ENCODE peak calls at places on chromosome 9, in five cellular contexts. T is lung, E is psoas muscle, N is K562, G is right cardiac atrium. J is an unnamed sample.

GRCh38 chr9:37539634-37540033 is 36.5 kb downstream of the FBXO10 start:
- DNase-seq in T (no peak), E (no peak), N (no peak), G (no peak), J (no peak)

GRCh38 chr9:128469070-128469469 is 13.3 kb downstream of the ODF2 start:
- DNase-seq in E (no peak), N (peak; percentile 26), G (no peak), T (no peak), J (no peak)

GRCh38 chr9:117777823-117778222 is 73.6 kb downstream of the TLR4 start:
- DNase-seq in N (no peak), G (no peak), T (no peak), E (no peak), J (no peak)

GRCh38 chr9:71910602-71911060 is 362 bp downstream of the ABHD17B start:
- DNase-seq in N (no peak), G (no peak), E (no peak), T (no peak), J (no peak)

GRCh38 chr9:14440062-14440461 is 126.1 kb upstream of the NFIB start:
- DNase-seq in E (no peak), N (no peak), T (no peak), G (no peak), J (no peak)

GRCh38 chr9:133786371-133786753 is 48.2 kb upstream of the SARDH start:
- DNase-seq in G (peak; percentile 62), E (no peak), T (no peak), N (no peak), J (no peak)

GRCh38 chr9:133160742-133161541 is 2.8 kb downstream of the GBGT1 start:
- DNase-seq in G (peak; percentile 82), E (peak; percentile 70), T (peak; percentile 73), N (peak; percentile 66), J (peak; percentile 77)

GRCh38 chr9:14652729-14653377 is 40.4 kb downstream of the ZDHHC21 start:
- DNase-seq in N (peak; percentile 4), E (no peak), G (no peak), T (no peak), J (no peak)

GRCh38 chr9:135982499-135983264 is 21.5 kb upstream of the UBAC1 start:
- DNase-seq in T (no peak), N (no peak), G (no peak), E (no peak), J (no peak)

GRCh38 chr9:93081081-93081529 is 14.9 kb upstream of the CARD19 start:
- DNase-seq in G (no peak), N (no peak), E (no peak), T (no peak), J (no peak)

GRCh38 chr9:130107955-130108354 is 54.2 kb downstream of the GPR107 start:
- DNase-seq in G (no peak), N (no peak), T (no peak), E (no peak), J (no peak)

GRCh38 chr9:82325907-82326306 is 337.3 kb downstream of the SPATA31D1 start:
- DNase-seq in T (no peak), G (no peak), N (no peak), E (no peak), J (no peak)

GRCh38 chr9:5499157-5499556 is 11.2 kb upstream of the PDCD1LG2 start:
- DNase-seq in G (no peak), T (no peak), E (no peak), N (no peak), J (no peak)

GRCh38 chr9:107548298-107549142 is 59.0 kb upstream of the KLF4 start:
- DNase-seq in G (peak; percentile 53), T (peak; percentile 34), N (no peak), E (peak; percentile 24), J (no peak)

GRCh38 chr9:4743131-4743875 is 2.3 kb upstream of the AK3 start:
- DNase-seq in T (no peak), N (no peak), E (no peak), G (no peak), J (no peak)

GRCh38 chr9:124818431-124819281 is 34.6 kb upstream of the WDR38 start:
- DNase-seq in G (no peak), N (peak; percentile 44), T (no peak), E (no peak), J (no peak)

GRCh38 chr9:136644343-136644592 is 18.4 kb upstream of the EGFL7 start:
- DNase-seq in N (peak; percentile 93), T (peak; percentile 92), G (no peak), E (peak; percentile 88), J (no peak)

GRCh38 chr9:137534256-137535119 is 15.7 kb downstream of the PNPLA7 start:
- DNase-seq in T (peak; percentile 47), E (no peak), N (peak; percentile 56), G (no peak), J (peak; percentile 63)

GRCh38 chr9:114006931-114007691 is 71.0 kb downstream of the AMBP start:
- DNase-seq in N (no peak), E (no peak), T (peak; percentile 21), G (no peak), J (no peak)

GRCh38 chr9:1125741-1126140 is 75.6 kb downstream of the DMRT2 start:
- DNase-seq in G (no peak), E (no peak), T (no peak), N (no peak), J (no peak)

GRCh38 chr9:80699551-80699998 is 989.8 kb downstream of the TLE1 start:
- DNase-seq in N (no peak), E (no peak), T (no peak), G (no peak), J (no peak)

GRCh38 chr9:128254855-128255759 is 20.7 kb downstream of the GOLGA2 start:
- DNase-seq in T (peak; percentile 62), G (peak; percentile 87), N (peak; percentile 93), E (peak; percentile 71), J (peak; percentile 85)

GRCh38 chr9:134653259-134654009 is 11.8 kb downstream of the COL5A1 start:
- DNase-seq in T (no peak), N (no peak), E (peak; percentile 47), G (no peak), J (no peak)

GRCh38 chr9:76687861-76688374 is 76.3 kb upstream of the PCA3 start:
- DNase-seq in G (no peak), N (no peak), T (no peak), E (no peak), J (no peak)

GRCh38 chr9:13083973-13084528 is 195.4 kb downstream of the MPDZ start:
- DNase-seq in N (no peak), T (no peak), E (no peak), G (no peak), J (peak; percentile 81)

GRCh38 chr9:5621327-5621726 is 7.6 kb upstream of the RIC1 start:
- DNase-seq in E (no peak), T (no peak), G (no peak), N (no peak), J (no peak)

GRCh38 chr9:115391166-115391825 is 273.3 kb upstream of the TNC start:
- DNase-seq in T (no peak), G (no peak), N (no peak), E (no peak), J (no peak)

GRCh38 chr9:96391021-96391765 is 7.7 kb upstream of the SLC35D2 start:
- DNase-seq in G (no peak), N (no peak), E (no peak), T (no peak), J (no peak)

GRCh38 chr9:129889936-129890717 is 54.9 kb downstream of the USP20 start:
- DNase-seq in E (no peak), T (no peak), N (no peak), G (peak; percentile 76), J (no peak)

GRCh38 chr9:16321461-16322119 is 548.9 kb downstream of the BNC2 start:
- DNase-seq in T (no peak), N (no peak), E (peak; percentile 46), G (no peak), J (no peak)

GRCh38 chr9:81557957-81558791 is 131.2 kb downstream of the TLE1 start:
- DNase-seq in E (no peak), N (no peak), T (peak; percentile 54), G (no peak), J (no peak)

GRCh38 chr9:14203366-14204056 is 110.4 kb downstream of the NFIB start:
- DNase-seq in G (peak; percentile 91), N (no peak), E (peak; percentile 64), T (peak; percentile 46), J (no peak)

GRCh38 chr9:37653385-37653784 is 2.6 kb downstream of the FRMPD1 start:
- DNase-seq in T (no peak), N (no peak), G (no peak), E (no peak), J (no peak)

GRCh38 chr9:105281272-105281671 is 36.8 kb downstream of the SLC44A1 start:
- DNase-seq in N (no peak), T (no peak), G (no peak), E (no peak), J (no peak)

GRCh38 chr9:100190339-100190738 is 91.3 kb downstream of the INVS start:
- DNase-seq in T (no peak), E (no peak), G (no peak), N (no peak), J (no peak)
- H3K9me3 ChIP-seq in T (peaks cover 13% of the 10 kb centered on the region), E (peaks cover 35% of the 10 kb centered on the region), G (peaks cover 2% of the 10 kb centered on the region), N (no peaks in the 10 kb centered on the region), J (peaks cover 7% of the 10 kb centered on the region)

DNA sequence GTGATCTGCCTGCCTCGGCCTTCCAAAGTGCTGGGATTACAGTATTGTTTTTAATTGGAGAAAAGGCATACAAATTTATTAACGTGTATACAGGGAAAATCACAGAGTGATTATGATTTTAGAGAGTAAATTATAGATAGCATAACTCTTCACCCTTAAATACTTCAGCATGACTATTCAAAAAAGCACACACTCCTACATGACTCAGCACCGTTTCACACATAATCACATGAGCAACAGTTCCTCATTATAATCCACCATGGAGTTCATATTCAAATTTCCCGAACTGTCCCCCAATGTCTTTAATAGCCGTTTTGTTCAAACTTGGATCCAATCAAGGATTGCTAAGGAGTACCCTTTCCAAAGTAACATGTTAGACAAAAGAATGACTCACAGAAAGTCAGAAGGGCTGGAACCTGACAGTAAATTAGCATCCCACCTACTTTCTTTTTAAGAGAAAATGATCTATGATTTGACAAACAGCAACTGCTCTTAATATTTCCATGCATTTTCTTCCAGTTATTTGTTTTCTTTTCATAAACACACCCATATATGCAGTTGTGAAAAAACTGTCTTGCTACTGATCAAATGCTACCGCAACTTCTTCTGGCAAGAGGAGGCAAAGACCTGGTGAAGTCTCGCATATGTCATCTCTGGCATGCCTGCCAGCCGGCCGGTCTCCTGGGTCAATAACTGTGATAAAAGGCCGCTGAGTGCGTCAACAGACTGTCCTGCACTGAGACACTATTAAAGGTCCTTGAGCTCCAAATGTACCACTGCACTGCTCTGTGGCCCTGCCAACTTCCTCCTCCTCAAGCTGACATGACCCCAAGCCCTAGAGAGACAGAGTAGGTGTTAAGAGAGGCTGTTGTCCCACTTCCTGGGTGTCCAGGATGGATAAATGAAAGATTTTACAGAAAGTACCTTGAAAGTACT is 31.9 kb downstream of the RAPGEF1 start:
- DNase-seq in E (peak; percentile 65), G (peak; percentile 88), T (no peak), N (no peak), J (peak; percentile 68)
- H3K4me3 ChIP-seq in E (peak overlapping the region; percentile 31), G (peak overlapping the region; percentile 61), T (no peak overlapping the region), N (no peak overlapping the region), J (no peak overlapping the region)

GRCh38 chr9:97704327-97704677 is 7.2 kb upstream of the XPA start:
- DNase-seq in T (no peak), N (no peak), E (no peak), G (no peak), J (no peak)
- H3K27me3 ChIP-seq in T (no peaks in the 10 kb centered on the region), N (peaks cover 5% of the 10 kb centered on the region), E (no peaks in the 10 kb centered on the region), G (no peaks in the 10 kb centered on the region), J (peaks cover 14% of the 10 kb centered on the region)

GRCh38 chr9:116671605-116672004 is 15.5 kb upstream of the TRIM32 start:
- DNase-seq in T (no peak), E (no peak), G (no peak), N (no peak), J (no peak)
- H3K9me3 ChIP-seq in T (peaks cover 4% of the 10 kb centered on the region), E (peaks cover 5% of the 10 kb centered on the region), G (no peaks in the 10 kb centered on the region), N (no peaks in the 10 kb centered on the region), J (no peaks in the 10 kb centered on the region)